ENCODE peak calls at places on chromosomes 1 and 21, in four cellular contexts. H, M, G and S are unnamed samples. For H3K4me1, the result is how much of the 10 kb centered on the place peaks cover.

GRCh38 chr1:227947678-227948492 is at the start of gene WNT9A:
- DNase-seq in M (peak), G (peak), H (peak), S (peak)

GRCh38 chr1:6002714-6003501 is 10.7 kb upstream of the NPHP4 start:
- DNase-seq in H (no peak), M (peak), G (peak), S (no peak)

GRCh38 chr21:27564684-27565280 is 597.9 kb upstream of the ADAMTS5 start:
- DNase-seq in M (peak), G (no peak), H (peak), S (no peak)

GRCh38 chr1:41874350-41874749 is 44.4 kb downstream of the HIVEP3 start:
- DNase-seq in M (no peak), H (no peak), G (no peak), S (no peak)

GRCh38 chr21:45306453-45306831 is 18.7 kb upstream of the POFUT2 start:
- DNase-seq in M (peak), H (no peak), G (peak), S (no peak)

GRCh38 chr1:213163278-213163711 is 112.3 kb downstream of the RPS6KC1 start:
- DNase-seq in M (no peak), G (no peak), H (no peak), S (no peak)

GRCh38 chr1:230744382-230744781 is 2.8 kb upstream of the CAPN9 start:
- DNase-seq in G (no peak), H (peak), M (no peak), S (no peak)

GRCh38 chr1:37930246-37931142 is 16.4 kb downstream of the INPP5B start:
- DNase-seq in M (peak), G (no peak), H (peak), S (no peak)

GRCh38 chr1:81780705-81781454 is 19.9 kb upstream of the ADGRL2 start:
- DNase-seq in M (no peak), H (no peak), G (no peak), S (no peak)

GRCh38 chr1:81781749-81782148 is 19.0 kb upstream of the ADGRL2 start:
- DNase-seq in M (no peak), H (no peak), G (no peak), S (no peak)
- TF ChIP-seq CTCF in M (no peak), H (no peak), G (no peak), S (no peak)

GRCh38 chr1:61157420-61157987 is 75.1 kb downstream of the NFIA start:
- DNase-seq in H (peak), M (no peak), G (no peak), S (no peak)
- H3K4me1 ChIP-seq in H (under half), M (half or more), G (under half), S (under half)

GRCh38 chr21:40504825-40505224 is 342.1 kb downstream of the DSCAM start:
- DNase-seq in H (no peak), M (no peak), G (no peak), S (no peak)

GRCh38 chr21:40505681-40506080 is 341.3 kb downstream of the DSCAM start:
- DNase-seq in M (no peak), G (no peak), H (no peak), S (no peak)

GRCh38 chr21:40512590-40512989 is 334.4 kb downstream of the DSCAM start:
- DNase-seq in H (no peak), M (no peak), G (no peak), S (no peak)

GRCh38 chr21:40511976-40512375 is 335.0 kb downstream of the DSCAM start:
- DNase-seq in G (no peak), H (no peak), M (no peak), S (no peak)

GRCh38 chr21:40507978-40508377 is 339.0 kb downstream of the DSCAM start:
- DNase-seq in M (no peak), H (peak), G (no peak), S (no peak)
- H3K27ac ChIP-seq in M (no peak), H (no peak), G (no peak), S (no peak)

DNA sequence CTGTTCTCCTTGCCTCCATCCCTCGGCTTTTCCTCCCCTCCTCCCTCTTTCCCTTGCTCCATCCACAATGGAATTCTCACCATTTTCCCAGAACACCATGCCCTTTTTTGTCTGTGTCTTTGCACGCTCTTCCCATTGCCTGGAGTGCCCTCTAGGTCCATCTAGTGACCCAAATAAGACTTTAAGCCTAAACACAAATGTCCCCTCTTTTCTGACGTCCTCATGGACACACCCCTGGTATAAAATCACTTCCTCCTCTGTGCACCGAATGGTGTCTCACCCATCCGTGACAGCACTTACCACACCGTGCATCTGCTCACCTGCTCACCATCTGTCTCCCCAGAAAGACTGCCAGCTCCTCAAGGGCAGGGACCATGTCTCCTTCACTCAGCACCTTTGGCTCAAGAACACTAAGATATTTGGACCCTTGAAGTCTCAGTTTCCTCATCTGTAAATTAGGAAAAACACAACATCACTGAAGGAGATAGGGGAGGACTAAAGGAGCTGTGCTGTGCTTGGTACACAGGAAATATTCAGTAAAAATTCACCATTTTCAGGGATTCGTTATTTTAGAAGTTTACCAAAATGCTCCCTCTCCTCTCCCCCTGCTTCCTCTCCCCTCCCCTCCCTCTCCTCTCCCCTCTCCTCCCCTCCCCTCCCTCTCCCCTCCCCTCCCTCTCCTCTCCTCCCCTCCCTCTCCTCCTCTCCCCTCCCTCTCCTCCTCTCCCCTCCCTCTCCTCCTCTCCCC is 23.7 kb upstream of the CPT2 start:
- DNase-seq in M (no peak), H (no peak), G (no peak), S (no peak)
- TF ChIP-seq CTCF in M (peak), H (peak), G (no peak), S (no peak)

DNA sequence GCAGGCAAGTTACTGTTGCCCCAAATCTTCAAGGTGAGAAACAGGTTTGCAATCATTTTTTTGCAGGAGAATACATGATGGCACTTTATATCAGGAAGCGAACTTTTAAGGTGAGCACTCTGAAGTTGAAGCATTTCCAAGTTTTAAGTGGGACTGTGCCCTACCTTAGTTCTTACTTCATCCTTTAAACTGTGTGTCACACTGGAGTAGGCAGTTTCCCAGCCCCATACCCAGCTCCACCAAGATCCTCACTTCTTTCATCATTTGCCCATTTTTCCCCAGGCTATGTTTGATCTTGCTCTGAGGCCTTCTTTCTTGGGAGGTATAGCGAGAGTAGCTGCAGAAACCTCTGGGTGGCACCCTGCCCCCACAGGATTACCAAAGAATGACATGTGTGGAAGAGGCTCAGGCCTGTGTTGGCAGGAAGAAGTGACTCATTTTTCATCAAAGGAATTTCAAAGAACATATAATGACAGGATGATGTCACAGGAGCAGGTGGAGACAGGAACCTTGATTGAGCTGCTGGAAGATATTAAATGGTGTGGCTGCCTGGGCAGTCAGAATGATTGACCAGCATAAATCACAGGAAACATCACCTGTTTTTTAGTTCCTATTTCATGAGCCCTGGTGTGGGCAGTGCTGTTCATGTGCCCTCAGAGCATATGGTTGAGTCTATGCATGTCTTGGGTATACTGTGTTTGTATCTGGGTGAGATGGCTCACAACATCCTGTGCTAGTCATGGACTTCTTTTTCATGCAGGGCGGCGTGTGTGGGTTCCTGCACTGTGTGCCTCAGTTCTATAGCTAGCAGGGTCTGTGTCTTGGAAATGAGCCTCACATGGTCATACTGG is 20.8 kb upstream of the MACF1 start:
- DNase-seq in H (peak), G (no peak), M (peak), S (peak)
- H3K4me1 ChIP-seq in H (under half), G (under half), M (under half), S (under half)

DNA sequence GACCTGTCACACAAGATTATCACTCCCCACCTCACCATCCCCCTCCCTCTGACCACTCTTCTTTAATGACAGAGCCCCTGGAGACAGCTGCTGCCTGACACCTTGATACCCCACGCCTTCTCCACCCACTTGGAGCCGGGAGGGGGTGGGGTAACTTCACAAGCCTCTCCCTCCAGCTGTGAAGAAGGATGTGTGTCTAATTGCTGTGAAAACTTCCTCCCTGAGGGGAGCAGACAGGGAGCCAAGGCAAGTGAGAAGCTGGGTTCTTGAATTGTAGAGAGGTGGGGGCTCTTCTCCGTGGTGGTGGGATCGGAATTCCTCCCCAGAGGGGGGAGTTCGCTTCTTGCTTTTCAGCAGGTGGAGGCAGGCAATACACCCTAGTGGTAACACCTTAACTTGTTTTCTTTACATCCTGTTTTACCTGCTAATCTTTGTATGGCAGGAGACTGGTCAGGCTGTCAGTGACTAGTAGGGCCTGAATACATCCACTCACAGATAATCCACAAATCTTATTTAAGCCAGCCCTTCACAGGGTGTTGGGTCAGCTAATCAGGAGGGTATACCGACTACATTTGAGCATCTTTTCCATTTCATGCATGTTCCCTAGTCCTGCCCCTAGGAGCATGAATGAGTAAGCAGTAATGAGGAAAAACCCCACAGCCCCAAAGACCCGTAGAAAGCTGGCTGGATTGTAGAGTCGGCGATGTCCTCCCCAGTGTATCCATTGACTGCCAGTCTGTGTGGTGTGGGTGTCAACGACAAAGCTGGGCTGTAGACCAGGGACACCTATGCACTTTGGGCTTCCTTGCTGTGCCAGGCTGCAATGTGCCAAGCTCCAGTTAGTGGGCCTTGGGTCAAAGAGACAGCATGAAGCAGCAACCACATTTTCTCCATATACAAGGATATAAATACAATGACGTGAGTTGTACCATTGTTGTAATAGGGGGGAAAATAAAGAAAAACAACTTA is 57.3 kb downstream of the NFASC start:
- DNase-seq in M (no peak), H (no peak), G (no peak), S (no peak)
- H3K27ac ChIP-seq in M (no peak), H (no peak), G (no peak), S (no peak)